ENCODE peak calls at places on chromosomes 7 and 10, in nine cellular contexts. J, L, I, O, N, G, U, C and K are unnamed samples.

GRCh38 chr10:43585046-43585445 is 10.6 kb upstream of the ZNF239 start:
- DNase-seq in J (no peak), L (no peak), I (no peak), O (no peak), N (no peak), G (no peak), U (no peak), C (no peak), K (no peak)

GRCh38 chr10:6986927-6987326 is 406.9 kb upstream of the PRKCQ start:
- DNase-seq in J (no peak), L (no peak), I (no peak), O (no peak), N (no peak), G (no peak), U (no peak), C (no peak), K (no peak)

GRCh38 chr10:47312663-47312995 is 9.6 kb upstream of the GDF2 start:
- DNase-seq in J (no peak), L (no peak), I (no peak), O (no peak), N (no peak), G (no peak), U (no peak), C (no peak), K (no peak)

GRCh38 chr10:94251098-94251497 is 111.6 kb downstream of the NOC3L start:
- DNase-seq in J (no peak), L (no peak), I (no peak), O (no peak), N (no peak), G (no peak), U (no peak), C (no peak), K (no peak)

GRCh38 chr10:75962395-75963061 is 531.1 kb downstream of the LRMDA start:
- DNase-seq in J (no peak), L (no peak), I (no peak), O (no peak), N (no peak), G (no peak), U (no peak), C (no peak), K (no peak)

GRCh38 chr7:80127412-80128150 is 7.0 kb upstream of the GNAI1 start:
- DNase-seq in J (no peak), L (no peak), I (no peak), O (no peak), N (no peak), G (no peak), U (no peak), C (peak; percentile 77), K (no peak)

GRCh38 chr10:23630880-23631279 is 192.0 kb downstream of the OTUD1 start:
- DNase-seq in J (no peak), L (no peak), I (no peak), O (no peak), N (no peak), G (no peak), U (no peak), C (peak; percentile 47), K (no peak)

GRCh38 chr7:125074141-125074540 is 144.5 kb upstream of the POT1 start:
- DNase-seq in J (no peak), L (no peak), I (no peak), O (no peak), N (no peak), G (no peak), U (no peak), C (no peak), K (no peak)

GRCh38 chr7:96218844-96219243 is 103.1 kb downstream of the SLC25A13 start:
- DNase-seq in J (no peak), L (no peak), I (no peak), O (no peak), N (no peak), G (no peak), U (no peak), C (no peak), K (no peak)

GRCh38 chr10:113858541-113858940 is 4.1 kb downstream of the NHLRC2 start:
- DNase-seq in J (no peak), L (no peak), I (peak; percentile 5), O (no peak), N (no peak), G (no peak), U (no peak), C (peak; percentile 49), K (no peak)

GRCh38 chr7:50369408-50370026 is 65.0 kb downstream of the IKZF1 start:
- DNase-seq in J (peak; percentile 24), L (no peak), I (peak; percentile 72), O (no peak), N (no peak), G (no peak), U (peak; percentile 83), C (peak; percentile 79), K (no peak)

GRCh38 chr7:36044096-36044892 is 108.8 kb upstream of the EEPD1 start:
- DNase-seq in J (no peak), L (no peak), I (no peak), O (no peak), N (no peak), G (no peak), U (no peak), C (no peak), K (no peak)

GRCh38 chr7:94087664-94088352 is 83.7 kb upstream of the BET1 start:
- DNase-seq in J (peak; percentile 54), L (peak; percentile 81), I (peak; percentile 51), O (peak; percentile 44), N (no peak), G (peak; percentile 51), U (peak; percentile 83), C (peak; percentile 74), K (no peak)

GRCh38 chr7:73885975-73886798 is 25.2 kb downstream of the TMEM270 start:
- DNase-seq in J (no peak), L (no peak), I (peak; percentile 93), O (peak; percentile 34), N (no peak), G (no peak), U (no peak), C (no peak), K (no peak)

GRCh38 chr10:46555366-46555712 is 1.1 kb downstream of the GPRIN2 start:
- DNase-seq in J (no peak), L (no peak), I (no peak), O (no peak), N (no peak), G (no peak), U (no peak), C (no peak), K (no peak)

DNA sequence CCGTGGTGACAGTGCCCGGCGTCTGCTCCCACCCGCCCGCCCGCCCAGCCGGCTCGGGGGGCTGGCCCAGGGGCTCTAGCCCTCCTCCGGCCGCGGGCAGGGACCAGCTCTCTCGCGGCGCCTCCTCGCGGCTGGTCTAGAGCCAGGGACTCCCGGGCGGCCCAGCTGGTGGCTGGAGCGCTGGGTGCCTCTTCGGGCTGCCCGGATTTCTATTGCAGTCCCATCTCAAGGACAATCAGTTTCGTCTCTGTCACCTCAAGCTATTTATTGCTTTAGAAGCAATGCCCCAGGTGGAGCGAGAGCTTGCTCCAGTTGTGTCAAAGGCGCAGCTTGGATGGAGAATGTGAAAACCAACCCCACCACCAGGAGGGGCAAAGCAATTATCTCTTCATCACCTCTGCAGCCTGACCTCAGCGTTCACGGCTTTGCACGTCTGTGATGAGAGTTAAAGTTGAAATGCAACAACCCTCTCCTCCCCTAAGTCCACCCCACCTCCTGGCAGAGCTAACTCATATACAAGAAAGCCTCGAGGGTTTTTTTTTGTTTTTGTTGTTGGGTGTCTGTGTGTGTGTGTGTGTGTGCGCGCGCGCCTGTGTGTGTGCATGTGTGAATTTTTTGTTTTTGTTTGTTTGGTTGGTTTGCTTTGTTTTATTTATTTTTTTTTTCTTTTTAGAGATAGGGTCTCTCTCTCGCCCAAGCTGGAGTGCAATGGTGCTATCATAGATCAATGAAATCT is at the start of gene ITGA8:
- DNase-seq in J (no peak), L (peak; percentile 20), I (no peak), O (no peak), N (no peak), G (no peak), U (no peak), C (peak; percentile 40), K (no peak)
- H3K4me3 ChIP-seq in J (no peak within 1 kb of the TSS), L (peak within 1 kb of the TSS; percentile 24), I (no peak within 1 kb of the TSS), O (peak within 1 kb of the TSS; percentile 56), N (peak within 1 kb of the TSS; percentile 56), G (peak within 1 kb of the TSS; percentile 58), U (no peak within 1 kb of the TSS), C (peak within 1 kb of the TSS; percentile 29), K (peak within 1 kb of the TSS; percentile 30)

DNA sequence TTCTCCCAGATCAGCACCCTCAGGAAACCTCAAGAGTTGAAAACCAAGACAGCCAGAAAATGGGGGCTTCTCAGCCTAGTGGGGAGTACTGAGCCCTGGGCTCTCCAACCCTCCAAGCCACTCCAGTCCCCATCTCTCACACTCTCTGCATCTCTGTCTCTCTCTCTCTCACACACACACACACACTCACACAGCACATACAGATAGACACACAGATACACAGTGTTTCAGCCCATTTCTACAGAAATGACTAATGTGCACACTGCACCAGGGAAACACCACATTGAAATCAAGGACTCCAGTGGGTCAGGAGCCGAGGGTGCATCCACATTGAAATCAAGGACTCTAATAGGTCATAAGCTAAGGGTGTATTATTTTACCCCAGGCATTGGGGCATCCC is 107.5 kb downstream of the MKI67 start:
- DNase-seq in J (no peak), L (no peak), I (no peak), O (no peak), N (no peak), G (no peak), U (no peak), C (no peak), K (no peak)
- H3K4me1 ChIP-seq in J (no peaks in the 10 kb centered on the region), L (no peaks in the 10 kb centered on the region), I (no peaks in the 10 kb centered on the region), O (no peaks in the 10 kb centered on the region), N (no peaks in the 10 kb centered on the region), G (no peaks in the 10 kb centered on the region), U (no peaks in the 10 kb centered on the region), C (peaks cover 4% of the 10 kb centered on the region), K (no peaks in the 10 kb centered on the region)

GRCh38 chr7:112452102-112452888 is 2.0 kb downstream of the IFRD1 start:
- DNase-seq in J (peak; percentile 27), L (peak; percentile 21), I (no peak), O (peak; percentile 28), N (no peak), G (peak; percentile 52), U (peak; percentile 60), C (peak; percentile 46), K (peak; percentile 49)
- H3K27ac ChIP-seq in J (peak overlapping the region; percentile 93), L (peak overlapping the region; percentile 93), I (peak overlapping the region; percentile 87), O (peak overlapping the region; percentile 92), N (peak overlapping the region; percentile 98), G (peak overlapping the region; percentile 99), U (no peak overlapping the region), C (peak overlapping the region; percentile 37), K (peak overlapping the region; percentile 99)

DNA sequence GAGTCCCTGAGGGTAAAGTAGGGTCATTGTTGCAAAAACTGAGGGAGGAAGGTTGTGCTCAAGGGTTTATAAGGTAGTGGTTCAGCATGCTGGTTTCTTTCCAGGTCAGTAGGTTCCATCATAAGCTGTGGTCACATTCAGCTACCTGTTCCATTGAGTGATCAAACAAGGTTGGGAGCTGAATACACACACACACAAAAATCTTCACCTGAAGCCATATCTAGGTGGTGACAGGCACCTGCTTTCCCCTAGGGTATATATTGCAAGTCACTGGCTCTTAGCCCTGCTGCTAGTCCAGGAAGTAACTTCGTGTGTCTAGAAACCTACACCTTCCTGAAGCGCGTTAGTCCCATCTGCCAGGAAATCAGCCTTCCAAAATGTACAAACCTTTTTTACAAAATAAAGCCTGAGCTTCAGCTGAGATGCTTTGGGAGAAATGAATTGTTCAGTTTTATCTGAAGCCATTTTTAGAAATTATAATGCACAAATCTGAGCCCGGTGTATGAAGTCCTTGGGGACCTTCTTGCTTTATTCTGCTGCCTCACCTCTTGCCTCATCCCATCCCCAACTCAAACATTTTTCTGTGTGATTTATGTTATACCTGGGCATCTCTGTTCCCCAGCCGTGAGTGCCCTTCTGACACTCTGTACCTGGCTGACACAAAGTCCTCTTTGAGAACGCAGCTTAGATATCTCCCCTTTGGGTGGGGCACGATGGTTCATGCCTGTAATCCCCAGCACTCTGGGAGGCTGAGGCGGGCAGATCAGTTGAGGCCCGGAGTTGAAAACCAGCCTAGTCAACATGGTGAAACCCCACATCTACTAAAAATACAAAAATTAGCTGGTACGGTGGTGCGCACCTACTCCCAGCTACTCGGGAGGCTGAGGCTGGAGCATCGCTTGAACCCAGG is 10.6 kb upstream of the LAMTOR4 start:
- DNase-seq in J (no peak), L (no peak), I (no peak), O (peak; percentile 63), N (no peak), G (no peak), U (peak; percentile 84), C (no peak), K (no peak)
- H3K4me3 ChIP-seq in J (no peak overlapping the region), L (no peak overlapping the region), I (no peak overlapping the region), O (no peak overlapping the region), N (no peak overlapping the region), G (no peak overlapping the region), U (peak overlapping the region; percentile 40), C (no peak overlapping the region), K (no peak overlapping the region)